ENCODE peak calls at places on chromosomes 1 and 21, in seven cellular contexts. One of them, this sample, is unnamed.

GRCh38 chr1:7478797-7479499 is 292.1 kb upstream of the VAMP3 start:
- DNase-seq in AG08396: peak
- DNase-seq in KBM-7: no peak
- DNase-seq in glutamatergic neuron: no peak
- DNase-seq in left ventricle myocardium inferior: peak
- DNase-seq in naive thymus-derived CD4-positive, alpha-beta T cell: no peak
- DNase-seq in upper lobe of right lung: peak
- DNase-seq in this sample: peak

GRCh38 chr1:61477301-61477700 is 247.6 kb downstream of the TM2D1 start:
- DNase-seq in naive thymus-derived CD4-positive, alpha-beta T cell: no peak
- DNase-seq in left ventricle myocardium inferior: no peak
- DNase-seq in AG08396: no peak
- DNase-seq in KBM-7: no peak
- DNase-seq in glutamatergic neuron: no peak
- DNase-seq in upper lobe of right lung: no peak
- DNase-seq in this sample: no peak

GRCh38 chr1:85121744-85122143 is 73.4 kb upstream of the MCOLN3 start:
- DNase-seq in naive thymus-derived CD4-positive, alpha-beta T cell: no peak
- DNase-seq in KBM-7: no peak
- DNase-seq in glutamatergic neuron: no peak
- DNase-seq in left ventricle myocardium inferior: no peak
- DNase-seq in upper lobe of right lung: no peak
- DNase-seq in AG08396: no peak
- DNase-seq in this sample: no peak

GRCh38 chr21:32916522-32917099 is 109.1 kb upstream of the OLIG2 start:
- DNase-seq in upper lobe of right lung: no peak
- DNase-seq in naive thymus-derived CD4-positive, alpha-beta T cell: no peak
- DNase-seq in KBM-7: peak
- DNase-seq in AG08396: no peak
- DNase-seq in left ventricle myocardium inferior: no peak
- DNase-seq in glutamatergic neuron: no peak
- DNase-seq in this sample: no peak

GRCh38 chr1:34125721-34126380 is 39.2 kb downstream of the CSMD2 start:
- DNase-seq in left ventricle myocardium inferior: no peak
- DNase-seq in AG08396: no peak
- DNase-seq in upper lobe of right lung: no peak
- DNase-seq in KBM-7: no peak
- DNase-seq in naive thymus-derived CD4-positive, alpha-beta T cell: no peak
- DNase-seq in glutamatergic neuron: no peak
- DNase-seq in this sample: peak

GRCh38 chr1:159763686-159764085 is 17.1 kb upstream of the DUSP23 start:
- DNase-seq in naive thymus-derived CD4-positive, alpha-beta T cell: no peak
- DNase-seq in AG08396: no peak
- DNase-seq in glutamatergic neuron: no peak
- DNase-seq in upper lobe of right lung: no peak
- DNase-seq in KBM-7: no peak
- DNase-seq in left ventricle myocardium inferior: no peak
- DNase-seq in this sample: no peak

GRCh38 chr1:56206391-56206790 is 373.0 kb downstream of the PLPP3 start:
- DNase-seq in glutamatergic neuron: no peak
- DNase-seq in AG08396: no peak
- DNase-seq in naive thymus-derived CD4-positive, alpha-beta T cell: no peak
- DNase-seq in upper lobe of right lung: no peak
- DNase-seq in KBM-7: no peak
- DNase-seq in left ventricle myocardium inferior: no peak
- DNase-seq in this sample: no peak

GRCh38 chr1:15153184-15153841 is at the start of gene TMEM51:
- DNase-seq in naive thymus-derived CD4-positive, alpha-beta T cell: no peak
- DNase-seq in upper lobe of right lung: peak
- DNase-seq in left ventricle myocardium inferior: peak
- DNase-seq in glutamatergic neuron: peak
- DNase-seq in AG08396: peak
- DNase-seq in KBM-7: peak
- DNase-seq in this sample: no peak

GRCh38 chr1:156502749-156503671 is 2.4 kb upstream of the MEF2D start:
- DNase-seq in upper lobe of right lung: peak
- DNase-seq in KBM-7: peak
- DNase-seq in glutamatergic neuron: no peak
- DNase-seq in naive thymus-derived CD4-positive, alpha-beta T cell: no peak
- DNase-seq in AG08396: peak
- DNase-seq in left ventricle myocardium inferior: peak
- DNase-seq in this sample: peak

GRCh38 chr1:77858725-77859124 is 29.7 kb upstream of the NEXN start:
- DNase-seq in naive thymus-derived CD4-positive, alpha-beta T cell: no peak
- DNase-seq in AG08396: no peak
- DNase-seq in KBM-7: no peak
- DNase-seq in upper lobe of right lung: no peak
- DNase-seq in glutamatergic neuron: no peak
- DNase-seq in left ventricle myocardium inferior: no peak
- DNase-seq in this sample: no peak

GRCh38 chr21:32300117-32300681 is 1.5 kb downstream of the MRAP start:
- DNase-seq in upper lobe of right lung: no peak
- DNase-seq in left ventricle myocardium inferior: no peak
- DNase-seq in naive thymus-derived CD4-positive, alpha-beta T cell: no peak
- DNase-seq in KBM-7: no peak
- DNase-seq in glutamatergic neuron: no peak
- DNase-seq in AG08396: no peak
- DNase-seq in this sample: no peak

GRCh38 chr1:169108897-169109560 is 2.5 kb downstream of the ATP1B1 start:
- DNase-seq in KBM-7: peak
- DNase-seq in AG08396: peak
- DNase-seq in glutamatergic neuron: no peak
- DNase-seq in upper lobe of right lung: peak
- DNase-seq in left ventricle myocardium inferior: peak
- DNase-seq in naive thymus-derived CD4-positive, alpha-beta T cell: no peak
- DNase-seq in this sample: no peak

GRCh38 chr1:186435336-186435735 is 25.6 kb downstream of the PDC start:
- DNase-seq in KBM-7: no peak
- DNase-seq in glutamatergic neuron: no peak
- DNase-seq in naive thymus-derived CD4-positive, alpha-beta T cell: no peak
- DNase-seq in AG08396: no peak
- DNase-seq in upper lobe of right lung: no peak
- DNase-seq in left ventricle myocardium inferior: no peak
- DNase-seq in this sample: peak

GRCh38 chr1:15137807-15138206 is 15.7 kb upstream of the TMEM51 start:
- DNase-seq in upper lobe of right lung: peak
- DNase-seq in AG08396: no peak
- DNase-seq in KBM-7: peak
- DNase-seq in naive thymus-derived CD4-positive, alpha-beta T cell: no peak
- DNase-seq in left ventricle myocardium inferior: no peak
- DNase-seq in glutamatergic neuron: no peak
- DNase-seq in this sample: no peak

GRCh38 chr1:226590626-226591025 is 42.1 kb downstream of the STUM start:
- DNase-seq in naive thymus-derived CD4-positive, alpha-beta T cell: no peak
- DNase-seq in AG08396: no peak
- DNase-seq in KBM-7: no peak
- DNase-seq in left ventricle myocardium inferior: no peak
- DNase-seq in glutamatergic neuron: peak
- DNase-seq in upper lobe of right lung: peak
- DNase-seq in this sample: no peak

GRCh38 chr1:214316597-214316996 is 35.6 kb downstream of the SMYD2 start:
- DNase-seq in naive thymus-derived CD4-positive, alpha-beta T cell: no peak
- DNase-seq in glutamatergic neuron: no peak
- DNase-seq in left ventricle myocardium inferior: peak
- DNase-seq in upper lobe of right lung: no peak
- DNase-seq in KBM-7: no peak
- DNase-seq in AG08396: no peak
- DNase-seq in this sample: no peak

GRCh38 chr1:115685029-115685705 is 43.4 kb downstream of the VANGL1 start:
- DNase-seq in naive thymus-derived CD4-positive, alpha-beta T cell: no peak
- DNase-seq in AG08396: no peak
- DNase-seq in glutamatergic neuron: no peak
- DNase-seq in left ventricle myocardium inferior: no peak
- DNase-seq in KBM-7: no peak
- DNase-seq in upper lobe of right lung: no peak
- DNase-seq in this sample: no peak

GRCh38 chr1:103461171-103462105 is 64.1 kb upstream of the RNPC3 start:
- DNase-seq in upper lobe of right lung: no peak
- DNase-seq in glutamatergic neuron: no peak
- DNase-seq in KBM-7: peak
- DNase-seq in left ventricle myocardium inferior: no peak
- DNase-seq in AG08396: peak
- DNase-seq in naive thymus-derived CD4-positive, alpha-beta T cell: no peak
- DNase-seq in this sample: peak

GRCh38 chr1:228490120-228491078 is 3.2 kb downstream of the RNF187 start:
- DNase-seq in glutamatergic neuron: no peak
- DNase-seq in AG08396: no peak
- DNase-seq in upper lobe of right lung: no peak
- DNase-seq in naive thymus-derived CD4-positive, alpha-beta T cell: no peak
- DNase-seq in left ventricle myocardium inferior: peak
- DNase-seq in KBM-7: no peak
- DNase-seq in this sample: peak

GRCh38 chr1:233343262-233343661 is 15.7 kb downstream of the MAP3K21 start:
- DNase-seq in AG08396: no peak
- DNase-seq in glutamatergic neuron: no peak
- DNase-seq in naive thymus-derived CD4-positive, alpha-beta T cell: no peak
- DNase-seq in left ventricle myocardium inferior: no peak
- DNase-seq in upper lobe of right lung: no peak
- DNase-seq in KBM-7: no peak
- DNase-seq in this sample: no peak